ENCODE peak calls at places on chromosomes 3 and 15, in six cellular contexts. F is fibroblast of mammary gland, V is AG04450, I is posterior cingulate gyrus, T is heart left ventricle, L is cardiac fibroblast. O is an unnamed sample.
A peak's percentile ranks its signal among the peaks of the same experiment; 100 is the strongest.

GRCh38 chr3:188306435-188306980 is 152.6 kb downstream of the LPP start:
- DNase-seq in F (no peak), V (no peak), I (no peak), T (no peak), L (no peak), O (no peak)

GRCh38 chr15:84910928-84911623 is 26.6 kb downstream of the SLC28A1 start:
- DNase-seq in F (peak; percentile 53), V (no peak), I (no peak), T (peak; percentile 44), L (no peak), O (no peak)

GRCh38 chr3:101778385-101779046 is 495 bp upstream of the NXPE3 start:
- DNase-seq in F (no peak), V (no peak), I (no peak), T (no peak), L (no peak), O (no peak)

GRCh38 chr3:98974442-98974841 is 72.9 kb upstream of the DCBLD2 start:
- DNase-seq in F (no peak), V (no peak), I (no peak), T (no peak), L (no peak), O (no peak)

GRCh38 chr15:38075466-38075865 is 141.0 kb downstream of the TMCO5A start:
- DNase-seq in F (no peak), V (no peak), I (no peak), T (no peak), L (no peak), O (no peak)

GRCh38 chr3:48016336-48016973 is at the start of gene MAP4:
- DNase-seq in F (peak; percentile 32), V (no peak), I (no peak), T (peak; percentile 10), L (peak; percentile 56), O (no peak)

GRCh38 chr3:9647450-9647849 is 1.9 kb upstream of the MTMR14 start:
- DNase-seq in F (no peak), V (no peak), I (no peak), T (no peak), L (no peak), O (no peak)

GRCh38 chr3:182608876-182609275 is 184.4 kb upstream of the ATP11B start:
- DNase-seq in F (no peak), V (no peak), I (no peak), T (no peak), L (no peak), O (no peak)

GRCh38 chr3:157502916-157503620 is at the start of gene VEPH1:
- DNase-seq in F (peak; percentile 58), V (peak; percentile 26), I (no peak), T (no peak), L (peak; percentile 76), O (no peak)

GRCh38 chr3:160480931-160481330 is 31.3 kb upstream of the TRIM59 start:
- DNase-seq in F (peak; percentile 45), V (no peak), I (no peak), T (no peak), L (no peak), O (no peak)

GRCh38 chr3:184694694-184695093 is 17.2 kb downstream of the MAGEF1 start:
- DNase-seq in F (no peak), V (no peak), I (no peak), T (no peak), L (no peak), O (no peak)

GRCh38 chr3:119596392-119596791 is 1.3 kb upstream of the PLA1A start:
- DNase-seq in F (no peak), V (no peak), I (no peak), T (no peak), L (no peak), O (no peak)

GRCh38 chr3:41199866-41200668 is 762 bp downstream of the CTNNB1 start:
- DNase-seq in F (no peak), V (no peak), I (peak; percentile 13), T (peak; percentile 45), L (peak; percentile 38), O (peak; percentile 42)

GRCh38 chr15:69321041-69321554 is 22.4 kb downstream of the PAQR5 start:
- DNase-seq in F (no peak), V (no peak), I (no peak), T (no peak), L (peak; percentile 54), O (no peak)

GRCh38 chr3:12994357-12994606 is 78.9 kb downstream of the IQSEC1 start:
- DNase-seq in F (no peak), V (no peak), I (no peak), T (peak; percentile 71), L (no peak), O (no peak)

GRCh38 chr3:138348950-138349739 is 766 bp downstream of the MRAS start:
- DNase-seq in F (peak; percentile 33), V (no peak), I (no peak), T (no peak), L (peak; percentile 32), O (no peak)